ENCODE peak calls at places on chromosome 3, in four cellular contexts. F, H, B and V are unnamed samples.

GRCh38 chr3:9901967-9902366 is 681 bp upstream of the IL17RE start:
- DNase-seq in H (peak; percentile 59), B (no peak), F (no peak), V (no peak)

GRCh38 chr3:148794357-148794756 is 33.3 kb upstream of the CPB1 start:
- DNase-seq in B (no peak), F (no peak), H (no peak), V (no peak)

GRCh38 chr3:150237490-150237889 is 170.6 kb upstream of the TSC22D2 start:
- DNase-seq in F (no peak), H (peak; percentile 36), B (no peak), V (no peak)

GRCh38 chr3:126358038-126358815 is 1.0 kb upstream of the KLF15 start:
- DNase-seq in H (no peak), F (no peak), B (peak; percentile 10), V (no peak)

GRCh38 chr3:149247929-149248691 is 26.5 kb upstream of the CP start:
- DNase-seq in F (no peak), H (peak; percentile 40), B (peak; percentile 81), V (peak; percentile 72)

GRCh38 chr3:37295925-37296324 is 121.5 kb upstream of the LRRFIP2 start:
- DNase-seq in F (no peak), H (no peak), B (peak; percentile 34), V (no peak)

GRCh38 chr3:115851571-115851970 is 228.3 kb downstream of the GAP43 start:
- DNase-seq in F (no peak), H (no peak), B (no peak), V (no peak)

GRCh38 chr3:169641167-169641566 is 22.3 kb downstream of the MECOM start:
- DNase-seq in B (no peak), H (no peak), F (no peak), V (no peak)

GRCh38 chr3:99473321-99473751 is 165.1 kb upstream of the COL8A1 start:
- DNase-seq in F (no peak), B (peak; percentile 8), H (no peak), V (no peak)

GRCh38 chr3:188542196-188542595 is 388.2 kb downstream of the LPP start:
- DNase-seq in F (no peak), H (peak; percentile 49), B (no peak), V (no peak)

GRCh38 chr3:29153811-29154210 is 127.1 kb upstream of the RBMS3 start:
- DNase-seq in B (no peak), H (no peak), F (no peak), V (peak; percentile 65)

GRCh38 chr3:13073042-13073906 is at the start of gene IQSEC1:
- DNase-seq in H (no peak), B (no peak), F (peak; percentile 57), V (peak; percentile 76)

GRCh38 chr3:64341355-64341754 is 116.1 kb upstream of the PRICKLE2 start:
- DNase-seq in B (peak; percentile 36), H (no peak), F (no peak), V (no peak)

GRCh38 chr3:21919383-21919782 is 168.4 kb upstream of the ZNF385D start:
- DNase-seq in F (no peak), B (no peak), H (no peak), V (no peak)

GRCh38 chr3:4289044-4289443 is 14.1 kb upstream of the SETMAR start:
- DNase-seq in B (no peak), F (no peak), H (no peak), V (no peak)

GRCh38 chr3:55792010-55792409 is 304.9 kb upstream of the WNT5A start:
- DNase-seq in F (no peak), H (no peak), B (peak; percentile 71), V (no peak)

GRCh38 chr3:139982404-139982803 is 47.4 kb downstream of the CLSTN2 start:
- DNase-seq in F (no peak), B (no peak), H (no peak), V (no peak)

GRCh38 chr3:113185436-113185835 is 25.9 kb upstream of the BOC start:
- DNase-seq in B (no peak), F (no peak), H (no peak), V (no peak)

GRCh38 chr3:39208463-39209055 is 16.2 kb upstream of the XIRP1 start:
- DNase-seq in B (peak; percentile 56), F (peak; percentile 53), H (peak; percentile 73), V (peak; percentile 63)

GRCh38 chr3:32817195-32817560 is 619 bp upstream of the TRIM71 start:
- DNase-seq in F (no peak), H (no peak), B (no peak), V (no peak)

GRCh38 chr3:195854628-195855300 is 43.0 kb upstream of the MUC4 start:
- DNase-seq in H (no peak), B (no peak), F (peak; percentile 42), V (no peak)

GRCh38 chr3:141353652-141354495 is 14.4 kb upstream of the ZBTB38 start:
- DNase-seq in F (no peak), H (no peak), B (peak; percentile 69), V (no peak)

GRCh38 chr3:128493221-128494151 is 485 bp upstream of the GATA2 start:
- DNase-seq in B (peak; percentile 25), H (no peak), F (no peak), V (no peak)

GRCh38 chr3:168273917-168274316 is 178.2 kb upstream of the GOLIM4 start:
- DNase-seq in F (no peak), B (no peak), H (no peak), V (peak; percentile 81)

GRCh38 chr3:58177747-58178527 is 32.8 kb downstream of the DNASE1L3 start:
- DNase-seq in F (peak; percentile 93), B (peak; percentile 83), H (peak; percentile 79), V (peak; percentile 83)
- H3K4me3 ChIP-seq in F (peak overlapping the region; percentile 51), B (peak overlapping the region; percentile 51), H (no peak overlapping the region), V (no peak overlapping the region)

GRCh38 chr3:65901236-65901635 is 137.5 kb downstream of the MAGI1 start:
- DNase-seq in H (peak; percentile 52), B (no peak), F (no peak), V (no peak)
- H3K4me3 ChIP-seq in H (no peak overlapping the region), B (no peak overlapping the region), F (no peak overlapping the region), V (no peak overlapping the region)

GRCh38 chr3:8503871-8504610 is 2.4 kb downstream of the LMCD1 start:
- DNase-seq in H (no peak), F (no peak), B (peak; percentile 65), V (peak; percentile 51)
- H3K4me3 ChIP-seq in H (no peak overlapping the region), F (peak overlapping the region; percentile 45), B (peak overlapping the region; percentile 73), V (no peak overlapping the region)

DNA sequence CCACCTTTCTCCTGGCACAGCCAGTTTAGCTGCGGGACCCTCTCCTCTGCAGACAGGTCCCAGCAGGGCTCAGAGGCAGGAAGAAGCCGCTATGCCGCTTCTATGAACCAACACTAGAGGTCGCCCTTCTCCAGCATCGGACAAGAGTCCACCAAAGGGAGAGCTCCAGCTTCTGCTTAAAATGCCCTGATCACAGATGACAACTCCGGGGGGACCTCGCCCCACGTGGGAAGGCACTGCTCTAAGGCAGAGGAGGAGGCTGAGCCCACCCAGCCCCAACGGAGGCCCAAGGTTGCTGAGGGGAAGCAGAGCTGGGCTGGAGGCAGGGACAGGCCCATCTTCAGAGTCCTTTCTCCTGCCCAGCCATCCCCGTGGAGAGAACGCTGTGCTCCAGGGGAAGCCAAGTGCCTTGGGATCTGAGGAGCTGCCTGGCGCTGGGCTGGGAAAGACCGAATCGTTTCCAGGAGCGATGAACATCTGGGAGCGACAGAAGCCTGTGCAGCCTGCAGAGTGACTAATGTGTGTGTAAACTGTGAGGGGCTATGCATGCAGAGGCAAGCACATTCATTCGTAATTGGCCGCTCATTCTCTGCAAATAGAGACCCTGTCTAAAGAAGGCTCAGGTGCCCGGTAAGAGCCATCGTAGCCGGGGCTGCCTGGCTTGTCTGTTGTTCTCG is 43.5 kb upstream of the BDH1 start:
- DNase-seq in B (peak; percentile 83), F (peak; percentile 74), H (peak; percentile 80), V (peak; percentile 87)
- H3K4me3 ChIP-seq in B (peak overlapping the region; percentile 47), F (no peak overlapping the region), H (no peak overlapping the region), V (no peak overlapping the region)

GRCh38 chr3:58322793-58323192 is 9.9 kb upstream of the PXK start:
- DNase-seq in H (no peak), B (no peak), F (no peak), V (no peak)

GRCh38 chr3:58323795-58324674 is 8.7 kb upstream of the PXK start:
- DNase-seq in F (no peak), B (no peak), H (peak; percentile 89), V (peak; percentile 14)

GRCh38 chr3:58325525-58325992 is 7.1 kb upstream of the PXK start:
- DNase-seq in F (no peak), H (peak; percentile 70), B (peak; percentile 72), V (no peak)

GRCh38 chr3:58324675-58325390 is 7.9 kb upstream of the PXK start:
- DNase-seq in H (peak; percentile 61), B (no peak), F (no peak), V (no peak)

DNA sequence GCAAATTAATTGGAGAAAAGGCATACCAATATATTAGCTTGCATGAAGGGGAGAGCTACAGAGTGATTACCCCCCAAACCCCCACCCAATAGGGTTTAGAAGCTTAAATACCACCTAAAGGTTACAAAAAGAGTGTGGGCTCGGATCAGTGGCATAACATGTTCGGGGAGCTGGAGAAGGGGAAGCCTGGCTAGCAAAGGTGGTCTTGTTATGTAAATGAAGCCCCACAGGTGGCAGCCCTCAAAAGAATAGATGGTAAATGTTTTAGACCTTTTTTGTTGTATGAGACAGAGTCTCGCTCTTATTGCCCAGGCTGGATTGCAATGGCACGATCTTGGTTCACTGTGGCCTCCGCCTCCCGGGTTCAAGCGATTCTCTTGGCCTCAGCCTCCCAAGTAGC is 10.9 kb upstream of the PXK start:
- DNase-seq in F (no peak), B (no peak), H (no peak), V (no peak)
- H3K4me3 ChIP-seq in F (no peak overlapping the region), B (no peak overlapping the region), H (no peak overlapping the region), V (no peak overlapping the region)

GRCh38 chr3:52707585-52707984 is 1.7 kb downstream of the SPCS1 start:
- DNase-seq in B (no peak), F (no peak), H (no peak), V (peak; percentile 71)

GRCh38 chr3:52704611-52705437 is 767 bp downstream of the GLT8D1 start:
- DNase-seq in H (peak; percentile 36), F (no peak), B (peak; percentile 40), V (peak; percentile 40)

GRCh38 chr3:52705688-52706686 is at the start of the genes GLT8D1 and SPCS1:
- DNase-seq in B (peak; percentile 88), H (peak; percentile 90), F (peak; percentile 82), V (peak; percentile 92)

GRCh38 chr3:52705438-52705687 is 228 bp downstream of the GLT8D1 start:
- DNase-seq in B (no peak), H (no peak), F (no peak), V (no peak)

GRCh38 chr3:52703356-52703755 is 2.2 kb downstream of the GLT8D1 start:
- DNase-seq in F (no peak), H (no peak), B (peak; percentile 58), V (no peak)
- H3K4me3 ChIP-seq in F (no peak overlapping the region), H (no peak overlapping the region), B (peak overlapping the region; percentile 94), V (no peak overlapping the region)

GRCh38 chr3:110743984-110744383 is 327.6 kb upstream of the NECTIN3 start:
- DNase-seq in F (no peak), B (no peak), H (no peak), V (no peak)
- H3K4me3 ChIP-seq in F (no peak overlapping the region), B (no peak overlapping the region), H (no peak overlapping the region), V (no peak overlapping the region)

GRCh38 chr3:147413712-147414325 is 4.7 kb downstream of the ZIC1 start:
- DNase-seq in H (no peak), B (no peak), F (no peak), V (no peak)
- H3K4me3 ChIP-seq in H (no peak overlapping the region), B (peak overlapping the region; percentile 10), F (peak overlapping the region; percentile 35), V (peak overlapping the region; percentile 25)